ENCODE peak calls at places on chromosomes 6 and 20, in five cellular contexts. T is kidney epithelial cell, U is GM20000, K is HS-27A, V is astrocyte of the cerebellum. N is an unnamed sample.

GRCh38 chr6:13924949-13925881 is at the start of gene RNF182:
- DNase-seq in T (no peak), K (no peak), V (no peak), U (peak), N (no peak)

GRCh38 chr6:90329397-90330077 is 32.9 kb upstream of the BACH2 start:
- DNase-seq in V (no peak), K (no peak), U (no peak), T (no peak), N (no peak)

GRCh38 chr20:19495905-19496703 is 262.0 kb upstream of the RIN2 start:
- DNase-seq in K (peak), T (no peak), U (no peak), V (no peak), N (no peak)

GRCh38 chr20:59850018-59850641 is 83.3 kb downstream of the SYCP2 start:
- DNase-seq in V (peak), T (no peak), K (no peak), U (no peak), N (no peak)

GRCh38 chr6:125597411-125598253 is 151.8 kb upstream of the HEY2 start:
- DNase-seq in U (no peak), V (no peak), K (no peak), T (no peak), N (no peak)

GRCh38 chr6:70834520-70834919 is 122.3 kb downstream of the B3GAT2 start:
- DNase-seq in V (no peak), U (no peak), K (no peak), T (no peak), N (no peak)

GRCh38 chr20:33689973-33690372 is 3.8 kb upstream of the E2F1 start:
- DNase-seq in K (no peak), T (no peak), V (no peak), U (no peak), N (no peak)

GRCh38 chr20:57467742-57468141 is 57.2 kb downstream of the CTCFL start:
- DNase-seq in V (no peak), T (no peak), K (no peak), U (no peak), N (no peak)

GRCh38 chr6:159184559-159184958 is 15.4 kb downstream of the FNDC1 start:
- DNase-seq in U (no peak), K (peak), V (peak), T (no peak), N (no peak)

GRCh38 chr20:20411382-20411781 is 43.5 kb downstream of the INSM1 start:
- DNase-seq in T (no peak), K (no peak), U (no peak), V (no peak), N (no peak)

GRCh38 chr6:26501482-26501986 is 1.4 kb downstream of the BTN1A1 start:
- DNase-seq in K (no peak), T (no peak), V (no peak), U (no peak), N (no peak)

GRCh38 chr6:34985236-34985635 is 96.2 kb downstream of the ANKS1A start:
- DNase-seq in K (no peak), V (no peak), U (peak), T (no peak), N (no peak)

GRCh38 chr20:278607-279571 is 11.7 kb downstream of the C20orf96 start:
- DNase-seq in T (no peak), U (no peak), K (no peak), V (no peak), N (no peak)

GRCh38 chr6:138769102-138769676 is 4.4 kb upstream of the CCDC28A start:
- DNase-seq in K (no peak), V (no peak), T (no peak), U (no peak), N (no peak)